ENCODE peak calls at places on chromosomes 13 and 19, in seven cellular contexts. W is foreskin fibroblast, K is kidney glomerular epithelial cell, V is progenitor cell of endocrine pancreas, G is KBM-7, H is substantia nigra, U is HepG2. E is an unnamed sample.

GRCh38 chr19:58385313-58386165 is 1.5 kb upstream of the RPS5 start:
- DNase-seq in U (no peak), G (no peak), H (no peak), W (no peak), V (no peak), K (no peak), E (no peak)

GRCh38 chr19:808176-808741 is 11.0 kb downstream of the PTBP1 start:
- DNase-seq in W (no peak), G (no peak), V (no peak), U (no peak), K (no peak), H (no peak), E (no peak)

GRCh38 chr19:45376045-45376724 is 5.8 kb upstream of the ERCC2 start:
- DNase-seq in G (no peak), W (peak; percentile 89), V (no peak), H (no peak), K (peak; percentile 93), U (peak; percentile 91), E (peak; percentile 65)

GRCh38 chr13:22080832-22081231 is 410.0 kb downstream of the FGF9 start:
- DNase-seq in V (no peak), G (no peak), W (no peak), U (no peak), H (no peak), K (no peak), E (no peak)

GRCh38 chr19:32311371-32311770 is 34.0 kb upstream of the ZNF507 start:
- DNase-seq in V (no peak), W (no peak), K (no peak), U (no peak), G (no peak), H (no peak), E (no peak)

GRCh38 chr13:113793718-113794085 is 34.7 kb downstream of the TMEM255B start:
- DNase-seq in U (no peak), K (no peak), V (no peak), W (no peak), H (no peak), G (no peak), E (no peak)

GRCh38 chr13:27203854-27204253 is 32.2 kb upstream of the USP12 start:
- DNase-seq in G (no peak), K (no peak), W (no peak), V (no peak), U (peak; percentile 14), H (no peak), E (no peak)

GRCh38 chr19:45446944-45447343 is 20.9 kb upstream of the FOSB start:
- DNase-seq in G (no peak), U (no peak), K (no peak), V (no peak), H (no peak), W (no peak), E (no peak)

GRCh38 chr13:40776681-40777165 is 5.7 kb upstream of the MRPS31 start:
- DNase-seq in W (no peak), H (no peak), V (no peak), G (peak; percentile 88), U (no peak), K (no peak), E (no peak)

GRCh38 chr13:80413611-80414010 is 72.7 kb upstream of the SPRY2 start:
- DNase-seq in H (no peak), W (no peak), G (no peak), U (no peak), V (no peak), K (no peak), E (no peak)

GRCh38 chr19:30026933-30027332 is 84.9 kb downstream of the URI1 start:
- DNase-seq in G (no peak), H (no peak), V (no peak), U (no peak), K (no peak), W (no peak), E (no peak)

GRCh38 chr19:19602136-19602712 is 16.3 kb downstream of the PBX4 start:
- DNase-seq in V (no peak), K (no peak), H (no peak), W (no peak), U (peak; percentile 40), G (no peak), E (no peak)

GRCh38 chr13:31890946-31891345 is 140.6 kb upstream of the FRY start:
- DNase-seq in W (no peak), V (no peak), U (no peak), K (no peak), G (no peak), H (no peak), E (no peak)

GRCh38 chr13:79409828-79410227 is 3.8 kb upstream of the RBM26 start:
- DNase-seq in W (no peak), U (no peak), G (no peak), K (no peak), V (no peak), H (no peak), E (no peak)

GRCh38 chr19:3220576-3220975 is 3.9 kb upstream of the CELF5 start:
- DNase-seq in H (no peak), V (no peak), K (no peak), W (no peak), U (no peak), G (no peak), E (no peak)

GRCh38 chr19:21133633-21134032 is 8.2 kb upstream of the ZNF431 start:
- DNase-seq in G (no peak), U (no peak), H (no peak), V (no peak), W (no peak), K (no peak), E (no peak)

GRCh38 chr13:28375250-28375930 is 119.5 kb downstream of the FLT1 start:
- DNase-seq in U (no peak), W (no peak), G (no peak), K (no peak), H (no peak), V (no peak), E (no peak)

GRCh38 chr19:12733369-12733896 is 1.1 kb downstream of the TRIR start:
- DNase-seq in W (peak; percentile 64), V (no peak), G (peak; percentile 74), K (peak; percentile 17), H (no peak), U (peak; percentile 44), E (peak; percentile 37)

GRCh38 chr13:77674802-77675201 is 22.7 kb upstream of the SLAIN1 start:
- DNase-seq in K (no peak), V (no peak), G (no peak), H (no peak), U (no peak), W (no peak), E (no peak)

GRCh38 chr19:47228937-47229673 is 1.9 kb downstream of the BBC3 start:
- DNase-seq in H (no peak), V (no peak), G (peak; percentile 60), W (no peak), K (no peak), U (peak; percentile 32), E (no peak)

GRCh38 chr19:58543826-58544590 is at the start of gene TRIM28:
- DNase-seq in K (no peak), V (peak; percentile 99), G (peak; percentile 99), W (peak; percentile 99), U (peak; percentile 96), H (no peak), E (peak; percentile 98)

GRCh38 chr19:1055886-1056620 is 10.9 kb upstream of the ARHGAP45 start:
- DNase-seq in K (no peak), G (no peak), U (no peak), V (no peak), H (no peak), W (no peak), E (no peak)

GRCh38 chr13:99386911-99387788 is 80.0 kb upstream of the GPR183 start:
- DNase-seq in U (peak; percentile 35), G (peak; percentile 80), V (peak; percentile 24), H (no peak), K (no peak), W (no peak), E (peak; percentile 23)

GRCh38 chr13:39451860-39452301 is 151.1 kb downstream of the LHFPL6 start:
- DNase-seq in G (peak; percentile 93), V (no peak), W (no peak), K (no peak), U (no peak), H (no peak), E (no peak)

GRCh38 chr19:6533000-6533328 is 2.1 kb downstream of the TNFSF9 start:
- DNase-seq in K (no peak), U (no peak), G (no peak), W (no peak), H (no peak), V (no peak), E (no peak)

GRCh38 chr19:6663236-6664187 is 6.4 kb downstream of the TNFSF14 start:
- DNase-seq in U (no peak), K (no peak), H (no peak), V (no peak), W (no peak), G (no peak), E (no peak)

GRCh38 chr13:28537149-28537548 is 42.2 kb upstream of the FLT1 start:
- DNase-seq in V (no peak), W (no peak), U (no peak), K (no peak), H (no peak), G (no peak), E (no peak)

GRCh38 chr13:52158629-52159158 is 703 bp downstream of the NEK3 start:
- DNase-seq in U (no peak), V (no peak), W (peak; percentile 28), G (no peak), K (peak; percentile 20), H (no peak), E (no peak)

GRCh38 chr13:113833111-113833830 is 30.6 kb downstream of the GAS6 start:
- DNase-seq in W (no peak), K (no peak), H (no peak), V (no peak), G (no peak), U (no peak), E (no peak)

GRCh38 chr13:36509369-36509768 is 77.1 kb downstream of the CCNA1 start:
- DNase-seq in H (no peak), G (peak; percentile 7), W (no peak), K (no peak), V (no peak), U (no peak), E (no peak)